ENCODE peak calls at places on chromosomes 11 and 22, in five cellular contexts. One of them, this sample, is unnamed.

GRCh38 chr11:12140186-12140938 is 30.0 kb downstream of the MICAL2 start:
- DNase-seq in mesothelial cell of epicardium: no peak
- DNase-seq in stimulated activated CD8-positive, alpha-beta memory T cell treated with anti-CD3 and anti-CD28 coated beads, Interleukin-4, amount 100 ng/mL, for 1 hour: no peak
- DNase-seq in activated naive CD4-positive, alpha-beta T cell: no peak
- DNase-seq in activated T-helper 1 cell treated with anti-CD3 and anti-CD28 coated beads, Interleukin-12 subunit alpha, Interleukin-12 subunit beta, Interleukin-2, Interleukin-4 antibody, amounts not matched to agents 30 ng/mL and 10 ng/mL and 1 ng/mL, durations not matched to agents 14 hours and 24 hours and 36 hours: no peak
- DNase-seq in this sample: no peak

GRCh38 chr11:130061017-130061416 is 8.7 kb upstream of the APLP2 start:
- DNase-seq in stimulated activated CD8-positive, alpha-beta memory T cell treated with anti-CD3 and anti-CD28 coated beads, Interleukin-4, amount 100 ng/mL, for 1 hour: no peak
- DNase-seq in activated naive CD4-positive, alpha-beta T cell: no peak
- DNase-seq in activated T-helper 1 cell treated with anti-CD3 and anti-CD28 coated beads, Interleukin-12 subunit alpha, Interleukin-12 subunit beta, Interleukin-2, Interleukin-4 antibody, amounts not matched to agents 30 ng/mL and 10 ng/mL and 1 ng/mL, durations not matched to agents 14 hours and 24 hours and 36 hours: no peak
- DNase-seq in mesothelial cell of epicardium: no peak
- DNase-seq in this sample: no peak

GRCh38 chr11:130653838-130654601 is 205.6 kb downstream of the ADAMTS15 start:
- DNase-seq in mesothelial cell of epicardium: no peak
- DNase-seq in stimulated activated CD8-positive, alpha-beta memory T cell treated with anti-CD3 and anti-CD28 coated beads, Interleukin-4, amount 100 ng/mL, for 1 hour: no peak
- DNase-seq in activated naive CD4-positive, alpha-beta T cell: no peak
- DNase-seq in activated T-helper 1 cell treated with anti-CD3 and anti-CD28 coated beads, Interleukin-12 subunit alpha, Interleukin-12 subunit beta, Interleukin-2, Interleukin-4 antibody, amounts not matched to agents 30 ng/mL and 10 ng/mL and 1 ng/mL, durations not matched to agents 14 hours and 24 hours and 36 hours: no peak
- DNase-seq in this sample: no peak

GRCh38 chr11:89420981-89421380 is 70.2 kb downstream of the NOX4 start:
- DNase-seq in mesothelial cell of epicardium: no peak
- DNase-seq in activated naive CD4-positive, alpha-beta T cell: no peak
- DNase-seq in stimulated activated CD8-positive, alpha-beta memory T cell treated with anti-CD3 and anti-CD28 coated beads, Interleukin-4, amount 100 ng/mL, for 1 hour: no peak
- DNase-seq in activated T-helper 1 cell treated with anti-CD3 and anti-CD28 coated beads, Interleukin-12 subunit alpha, Interleukin-12 subunit beta, Interleukin-2, Interleukin-4 antibody, amounts not matched to agents 30 ng/mL and 10 ng/mL and 1 ng/mL, durations not matched to agents 14 hours and 24 hours and 36 hours: no peak
- DNase-seq in this sample: no peak

GRCh38 chr11:12693485-12694181 is 19.4 kb downstream of the TEAD1 start:
- DNase-seq in mesothelial cell of epicardium: no peak
- DNase-seq in activated naive CD4-positive, alpha-beta T cell: no peak
- DNase-seq in activated T-helper 1 cell treated with anti-CD3 and anti-CD28 coated beads, Interleukin-12 subunit alpha, Interleukin-12 subunit beta, Interleukin-2, Interleukin-4 antibody, amounts not matched to agents 30 ng/mL and 10 ng/mL and 1 ng/mL, durations not matched to agents 14 hours and 24 hours and 36 hours: no peak
- DNase-seq in stimulated activated CD8-positive, alpha-beta memory T cell treated with anti-CD3 and anti-CD28 coated beads, Interleukin-4, amount 100 ng/mL, for 1 hour: no peak
- DNase-seq in this sample: no peak

GRCh38 chr11:130815921-130816320 is 100.4 kb downstream of the SNX19 start:
- DNase-seq in mesothelial cell of epicardium: no peak
- DNase-seq in activated naive CD4-positive, alpha-beta T cell: no peak
- DNase-seq in activated T-helper 1 cell treated with anti-CD3 and anti-CD28 coated beads, Interleukin-12 subunit alpha, Interleukin-12 subunit beta, Interleukin-2, Interleukin-4 antibody, amounts not matched to agents 30 ng/mL and 10 ng/mL and 1 ng/mL, durations not matched to agents 14 hours and 24 hours and 36 hours: no peak
- DNase-seq in stimulated activated CD8-positive, alpha-beta memory T cell treated with anti-CD3 and anti-CD28 coated beads, Interleukin-4, amount 100 ng/mL, for 1 hour: no peak
- DNase-seq in this sample: no peak

GRCh38 chr11:66415423-66415822 is 5.4 kb upstream of the NPAS4 start:
- DNase-seq in mesothelial cell of epicardium: no peak
- DNase-seq in activated naive CD4-positive, alpha-beta T cell: no peak
- DNase-seq in stimulated activated CD8-positive, alpha-beta memory T cell treated with anti-CD3 and anti-CD28 coated beads, Interleukin-4, amount 100 ng/mL, for 1 hour: no peak
- DNase-seq in activated T-helper 1 cell treated with anti-CD3 and anti-CD28 coated beads, Interleukin-12 subunit alpha, Interleukin-12 subunit beta, Interleukin-2, Interleukin-4 antibody, amounts not matched to agents 30 ng/mL and 10 ng/mL and 1 ng/mL, durations not matched to agents 14 hours and 24 hours and 36 hours: no peak
- DNase-seq in this sample: no peak

GRCh38 chr11:203945-204586 is 3.1 kb downstream of the BET1L start:
- DNase-seq in activated naive CD4-positive, alpha-beta T cell: no peak
- DNase-seq in stimulated activated CD8-positive, alpha-beta memory T cell treated with anti-CD3 and anti-CD28 coated beads, Interleukin-4, amount 100 ng/mL, for 1 hour: no peak
- DNase-seq in activated T-helper 1 cell treated with anti-CD3 and anti-CD28 coated beads, Interleukin-12 subunit alpha, Interleukin-12 subunit beta, Interleukin-2, Interleukin-4 antibody, amounts not matched to agents 30 ng/mL and 10 ng/mL and 1 ng/mL, durations not matched to agents 14 hours and 24 hours and 36 hours: no peak
- DNase-seq in mesothelial cell of epicardium: no peak
- DNase-seq in this sample: peak

GRCh38 chr11:1122356-1123002 is 35.3 kb upstream of the MUC5AC start:
- DNase-seq in activated naive CD4-positive, alpha-beta T cell: no peak
- DNase-seq in mesothelial cell of epicardium: no peak
- DNase-seq in stimulated activated CD8-positive, alpha-beta memory T cell treated with anti-CD3 and anti-CD28 coated beads, Interleukin-4, amount 100 ng/mL, for 1 hour: no peak
- DNase-seq in activated T-helper 1 cell treated with anti-CD3 and anti-CD28 coated beads, Interleukin-12 subunit alpha, Interleukin-12 subunit beta, Interleukin-2, Interleukin-4 antibody, amounts not matched to agents 30 ng/mL and 10 ng/mL and 1 ng/mL, durations not matched to agents 14 hours and 24 hours and 36 hours: no peak
- DNase-seq in this sample: no peak

GRCh38 chr11:62954478-62954877 is 30.3 kb downstream of the SLC22A6 start:
- DNase-seq in activated naive CD4-positive, alpha-beta T cell: no peak
- DNase-seq in mesothelial cell of epicardium: no peak
- DNase-seq in stimulated activated CD8-positive, alpha-beta memory T cell treated with anti-CD3 and anti-CD28 coated beads, Interleukin-4, amount 100 ng/mL, for 1 hour: no peak
- DNase-seq in activated T-helper 1 cell treated with anti-CD3 and anti-CD28 coated beads, Interleukin-12 subunit alpha, Interleukin-12 subunit beta, Interleukin-2, Interleukin-4 antibody, amounts not matched to agents 30 ng/mL and 10 ng/mL and 1 ng/mL, durations not matched to agents 14 hours and 24 hours and 36 hours: no peak
- DNase-seq in this sample: no peak

GRCh38 chr22:47439643-47440265 is 677.3 kb downstream of the TBC1D22A start:
- DNase-seq in stimulated activated CD8-positive, alpha-beta memory T cell treated with anti-CD3 and anti-CD28 coated beads, Interleukin-4, amount 100 ng/mL, for 1 hour: no peak
- DNase-seq in activated naive CD4-positive, alpha-beta T cell: no peak
- DNase-seq in mesothelial cell of epicardium: no peak
- DNase-seq in activated T-helper 1 cell treated with anti-CD3 and anti-CD28 coated beads, Interleukin-12 subunit alpha, Interleukin-12 subunit beta, Interleukin-2, Interleukin-4 antibody, amounts not matched to agents 30 ng/mL and 10 ng/mL and 1 ng/mL, durations not matched to agents 14 hours and 24 hours and 36 hours: no peak
- DNase-seq in this sample: no peak

GRCh38 chr22:38870791-38871359 is 1.1 kb downstream of the CBX6 start:
- DNase-seq in activated naive CD4-positive, alpha-beta T cell: no peak
- DNase-seq in stimulated activated CD8-positive, alpha-beta memory T cell treated with anti-CD3 and anti-CD28 coated beads, Interleukin-4, amount 100 ng/mL, for 1 hour: no peak
- DNase-seq in activated T-helper 1 cell treated with anti-CD3 and anti-CD28 coated beads, Interleukin-12 subunit alpha, Interleukin-12 subunit beta, Interleukin-2, Interleukin-4 antibody, amounts not matched to agents 30 ng/mL and 10 ng/mL and 1 ng/mL, durations not matched to agents 14 hours and 24 hours and 36 hours: no peak
- DNase-seq in mesothelial cell of epicardium: no peak
- DNase-seq in this sample: no peak

GRCh38 chr11:111019931-111020381 is 225.6 kb upstream of the POU2AF2 start:
- DNase-seq in mesothelial cell of epicardium: no peak
- DNase-seq in activated T-helper 1 cell treated with anti-CD3 and anti-CD28 coated beads, Interleukin-12 subunit alpha, Interleukin-12 subunit beta, Interleukin-2, Interleukin-4 antibody, amounts not matched to agents 30 ng/mL and 10 ng/mL and 1 ng/mL, durations not matched to agents 14 hours and 24 hours and 36 hours: no peak
- DNase-seq in stimulated activated CD8-positive, alpha-beta memory T cell treated with anti-CD3 and anti-CD28 coated beads, Interleukin-4, amount 100 ng/mL, for 1 hour: no peak
- DNase-seq in activated naive CD4-positive, alpha-beta T cell: no peak
- DNase-seq in this sample: no peak

GRCh38 chr22:50603511-50604255 is 3.1 kb downstream of the MAPK8IP2 start:
- DNase-seq in activated naive CD4-positive, alpha-beta T cell: no peak
- DNase-seq in stimulated activated CD8-positive, alpha-beta memory T cell treated with anti-CD3 and anti-CD28 coated beads, Interleukin-4, amount 100 ng/mL, for 1 hour: no peak
- DNase-seq in mesothelial cell of epicardium: no peak
- DNase-seq in activated T-helper 1 cell treated with anti-CD3 and anti-CD28 coated beads, Interleukin-12 subunit alpha, Interleukin-12 subunit beta, Interleukin-2, Interleukin-4 antibody, amounts not matched to agents 30 ng/mL and 10 ng/mL and 1 ng/mL, durations not matched to agents 14 hours and 24 hours and 36 hours: no peak
- DNase-seq in this sample: no peak

GRCh38 chr11:109739374-109739773 is 317.4 kb downstream of the C11orf87 start:
- DNase-seq in activated naive CD4-positive, alpha-beta T cell: no peak
- DNase-seq in activated T-helper 1 cell treated with anti-CD3 and anti-CD28 coated beads, Interleukin-12 subunit alpha, Interleukin-12 subunit beta, Interleukin-2, Interleukin-4 antibody, amounts not matched to agents 30 ng/mL and 10 ng/mL and 1 ng/mL, durations not matched to agents 14 hours and 24 hours and 36 hours: no peak
- DNase-seq in stimulated activated CD8-positive, alpha-beta memory T cell treated with anti-CD3 and anti-CD28 coated beads, Interleukin-4, amount 100 ng/mL, for 1 hour: no peak
- DNase-seq in mesothelial cell of epicardium: no peak
- DNase-seq in this sample: no peak

GRCh38 chr22:23155831-23156230 is 10.6 kb downstream of the RAB36 start:
- DNase-seq in mesothelial cell of epicardium: no peak
- DNase-seq in activated naive CD4-positive, alpha-beta T cell: no peak
- DNase-seq in stimulated activated CD8-positive, alpha-beta memory T cell treated with anti-CD3 and anti-CD28 coated beads, Interleukin-4, amount 100 ng/mL, for 1 hour: no peak
- DNase-seq in activated T-helper 1 cell treated with anti-CD3 and anti-CD28 coated beads, Interleukin-12 subunit alpha, Interleukin-12 subunit beta, Interleukin-2, Interleukin-4 antibody, amounts not matched to agents 30 ng/mL and 10 ng/mL and 1 ng/mL, durations not matched to agents 14 hours and 24 hours and 36 hours: no peak
- DNase-seq in this sample: no peak

GRCh38 chr11:61546663-61547062 is 34.2 kb downstream of the SYT7 start:
- DNase-seq in activated naive CD4-positive, alpha-beta T cell: no peak
- DNase-seq in mesothelial cell of epicardium: no peak
- DNase-seq in stimulated activated CD8-positive, alpha-beta memory T cell treated with anti-CD3 and anti-CD28 coated beads, Interleukin-4, amount 100 ng/mL, for 1 hour: no peak
- DNase-seq in activated T-helper 1 cell treated with anti-CD3 and anti-CD28 coated beads, Interleukin-12 subunit alpha, Interleukin-12 subunit beta, Interleukin-2, Interleukin-4 antibody, amounts not matched to agents 30 ng/mL and 10 ng/mL and 1 ng/mL, durations not matched to agents 14 hours and 24 hours and 36 hours: no peak
- DNase-seq in this sample: no peak

GRCh38 chr22:46451741-46452140 is 85.7 kb downstream of the CELSR1 start:
- DNase-seq in activated naive CD4-positive, alpha-beta T cell: no peak
- DNase-seq in stimulated activated CD8-positive, alpha-beta memory T cell treated with anti-CD3 and anti-CD28 coated beads, Interleukin-4, amount 100 ng/mL, for 1 hour: no peak
- DNase-seq in mesothelial cell of epicardium: no peak
- DNase-seq in activated T-helper 1 cell treated with anti-CD3 and anti-CD28 coated beads, Interleukin-12 subunit alpha, Interleukin-12 subunit beta, Interleukin-2, Interleukin-4 antibody, amounts not matched to agents 30 ng/mL and 10 ng/mL and 1 ng/mL, durations not matched to agents 14 hours and 24 hours and 36 hours: no peak
- DNase-seq in this sample: no peak

GRCh38 chr11:77347962-77348361 is 46.5 kb upstream of the GDPD4 start:
- DNase-seq in activated naive CD4-positive, alpha-beta T cell: no peak
- DNase-seq in stimulated activated CD8-positive, alpha-beta memory T cell treated with anti-CD3 and anti-CD28 coated beads, Interleukin-4, amount 100 ng/mL, for 1 hour: no peak
- DNase-seq in mesothelial cell of epicardium: no peak
- DNase-seq in activated T-helper 1 cell treated with anti-CD3 and anti-CD28 coated beads, Interleukin-12 subunit alpha, Interleukin-12 subunit beta, Interleukin-2, Interleukin-4 antibody, amounts not matched to agents 30 ng/mL and 10 ng/mL and 1 ng/mL, durations not matched to agents 14 hours and 24 hours and 36 hours: no peak
- DNase-seq in this sample: no peak

GRCh38 chr11:132312161-132312560 is 941.7 kb downstream of the NTM start:
- DNase-seq in stimulated activated CD8-positive, alpha-beta memory T cell treated with anti-CD3 and anti-CD28 coated beads, Interleukin-4, amount 100 ng/mL, for 1 hour: no peak
- DNase-seq in activated naive CD4-positive, alpha-beta T cell: no peak
- DNase-seq in mesothelial cell of epicardium: no peak
- DNase-seq in activated T-helper 1 cell treated with anti-CD3 and anti-CD28 coated beads, Interleukin-12 subunit alpha, Interleukin-12 subunit beta, Interleukin-2, Interleukin-4 antibody, amounts not matched to agents 30 ng/mL and 10 ng/mL and 1 ng/mL, durations not matched to agents 14 hours and 24 hours and 36 hours: no peak
- DNase-seq in this sample: no peak

GRCh38 chr11:111334495-111335123 is 36.3 kb downstream of the POU2AF3 start:
- DNase-seq in mesothelial cell of epicardium: no peak
- DNase-seq in stimulated activated CD8-positive, alpha-beta memory T cell treated with anti-CD3 and anti-CD28 coated beads, Interleukin-4, amount 100 ng/mL, for 1 hour: no peak
- DNase-seq in activated T-helper 1 cell treated with anti-CD3 and anti-CD28 coated beads, Interleukin-12 subunit alpha, Interleukin-12 subunit beta, Interleukin-2, Interleukin-4 antibody, amounts not matched to agents 30 ng/mL and 10 ng/mL and 1 ng/mL, durations not matched to agents 14 hours and 24 hours and 36 hours: no peak
- DNase-seq in activated naive CD4-positive, alpha-beta T cell: no peak
- DNase-seq in this sample: no peak

GRCh38 chr22:21937041-21937820 is 15.4 kb downstream of the PPM1F start:
- DNase-seq in activated T-helper 1 cell treated with anti-CD3 and anti-CD28 coated beads, Interleukin-12 subunit alpha, Interleukin-12 subunit beta, Interleukin-2, Interleukin-4 antibody, amounts not matched to agents 30 ng/mL and 10 ng/mL and 1 ng/mL, durations not matched to agents 14 hours and 24 hours and 36 hours: no peak
- DNase-seq in stimulated activated CD8-positive, alpha-beta memory T cell treated with anti-CD3 and anti-CD28 coated beads, Interleukin-4, amount 100 ng/mL, for 1 hour: no peak
- DNase-seq in mesothelial cell of epicardium: no peak
- DNase-seq in activated naive CD4-positive, alpha-beta T cell: no peak
- DNase-seq in this sample: no peak

GRCh38 chr11:73553266-73553665 is 44.6 kb downstream of the FAM168A start:
- DNase-seq in activated naive CD4-positive, alpha-beta T cell: no peak
- DNase-seq in activated T-helper 1 cell treated with anti-CD3 and anti-CD28 coated beads, Interleukin-12 subunit alpha, Interleukin-12 subunit beta, Interleukin-2, Interleukin-4 antibody, amounts not matched to agents 30 ng/mL and 10 ng/mL and 1 ng/mL, durations not matched to agents 14 hours and 24 hours and 36 hours: no peak
- DNase-seq in stimulated activated CD8-positive, alpha-beta memory T cell treated with anti-CD3 and anti-CD28 coated beads, Interleukin-4, amount 100 ng/mL, for 1 hour: no peak
- DNase-seq in mesothelial cell of epicardium: no peak
- DNase-seq in this sample: no peak

GRCh38 chr22:28112548-28113043 is 193.5 kb upstream of the PITPNB start:
- DNase-seq in mesothelial cell of epicardium: peak
- DNase-seq in stimulated activated CD8-positive, alpha-beta memory T cell treated with anti-CD3 and anti-CD28 coated beads, Interleukin-4, amount 100 ng/mL, for 1 hour: no peak
- DNase-seq in activated T-helper 1 cell treated with anti-CD3 and anti-CD28 coated beads, Interleukin-12 subunit alpha, Interleukin-12 subunit beta, Interleukin-2, Interleukin-4 antibody, amounts not matched to agents 30 ng/mL and 10 ng/mL and 1 ng/mL, durations not matched to agents 14 hours and 24 hours and 36 hours: no peak
- DNase-seq in activated naive CD4-positive, alpha-beta T cell: no peak
- DNase-seq in this sample: no peak

GRCh38 chr22:49481651-49482399 is 345.8 kb downstream of the BRD1 start:
- DNase-seq in activated naive CD4-positive, alpha-beta T cell: no peak
- DNase-seq in activated T-helper 1 cell treated with anti-CD3 and anti-CD28 coated beads, Interleukin-12 subunit alpha, Interleukin-12 subunit beta, Interleukin-2, Interleukin-4 antibody, amounts not matched to agents 30 ng/mL and 10 ng/mL and 1 ng/mL, durations not matched to agents 14 hours and 24 hours and 36 hours: no peak
- DNase-seq in mesothelial cell of epicardium: no peak
- DNase-seq in stimulated activated CD8-positive, alpha-beta memory T cell treated with anti-CD3 and anti-CD28 coated beads, Interleukin-4, amount 100 ng/mL, for 1 hour: no peak
- DNase-seq in this sample: no peak

GRCh38 chr22:42595434-42595833 is 19.2 kb downstream of the POLDIP3 start:
- DNase-seq in mesothelial cell of epicardium: no peak
- DNase-seq in stimulated activated CD8-positive, alpha-beta memory T cell treated with anti-CD3 and anti-CD28 coated beads, Interleukin-4, amount 100 ng/mL, for 1 hour: no peak
- DNase-seq in activated naive CD4-positive, alpha-beta T cell: no peak
- DNase-seq in activated T-helper 1 cell treated with anti-CD3 and anti-CD28 coated beads, Interleukin-12 subunit alpha, Interleukin-12 subunit beta, Interleukin-2, Interleukin-4 antibody, amounts not matched to agents 30 ng/mL and 10 ng/mL and 1 ng/mL, durations not matched to agents 14 hours and 24 hours and 36 hours: no peak
- DNase-seq in this sample: no peak

GRCh38 chr22:25940479-25940878 is 198.5 kb downstream of the MYO18B start:
- DNase-seq in mesothelial cell of epicardium: no peak
- DNase-seq in stimulated activated CD8-positive, alpha-beta memory T cell treated with anti-CD3 and anti-CD28 coated beads, Interleukin-4, amount 100 ng/mL, for 1 hour: no peak
- DNase-seq in activated naive CD4-positive, alpha-beta T cell: no peak
- DNase-seq in activated T-helper 1 cell treated with anti-CD3 and anti-CD28 coated beads, Interleukin-12 subunit alpha, Interleukin-12 subunit beta, Interleukin-2, Interleukin-4 antibody, amounts not matched to agents 30 ng/mL and 10 ng/mL and 1 ng/mL, durations not matched to agents 14 hours and 24 hours and 36 hours: no peak
- DNase-seq in this sample: no peak

GRCh38 chr22:49966041-49966715 is 5.6 kb downstream of the PIM3 start:
- DNase-seq in stimulated activated CD8-positive, alpha-beta memory T cell treated with anti-CD3 and anti-CD28 coated beads, Interleukin-4, amount 100 ng/mL, for 1 hour: no peak
- DNase-seq in activated naive CD4-positive, alpha-beta T cell: no peak
- DNase-seq in mesothelial cell of epicardium: no peak
- DNase-seq in activated T-helper 1 cell treated with anti-CD3 and anti-CD28 coated beads, Interleukin-12 subunit alpha, Interleukin-12 subunit beta, Interleukin-2, Interleukin-4 antibody, amounts not matched to agents 30 ng/mL and 10 ng/mL and 1 ng/mL, durations not matched to agents 14 hours and 24 hours and 36 hours: no peak
- DNase-seq in this sample: peak

GRCh38 chr11:83971063-83971462 is 684.9 kb upstream of the CCDC90B start:
- DNase-seq in mesothelial cell of epicardium: no peak
- DNase-seq in activated naive CD4-positive, alpha-beta T cell: no peak
- DNase-seq in activated T-helper 1 cell treated with anti-CD3 and anti-CD28 coated beads, Interleukin-12 subunit alpha, Interleukin-12 subunit beta, Interleukin-2, Interleukin-4 antibody, amounts not matched to agents 30 ng/mL and 10 ng/mL and 1 ng/mL, durations not matched to agents 14 hours and 24 hours and 36 hours: no peak
- DNase-seq in stimulated activated CD8-positive, alpha-beta memory T cell treated with anti-CD3 and anti-CD28 coated beads, Interleukin-4, amount 100 ng/mL, for 1 hour: no peak
- DNase-seq in this sample: no peak

GRCh38 chr11:89495951-89496350 is 4.8 kb upstream of the NOX4 start:
- DNase-seq in stimulated activated CD8-positive, alpha-beta memory T cell treated with anti-CD3 and anti-CD28 coated beads, Interleukin-4, amount 100 ng/mL, for 1 hour: no peak
- DNase-seq in activated T-helper 1 cell treated with anti-CD3 and anti-CD28 coated beads, Interleukin-12 subunit alpha, Interleukin-12 subunit beta, Interleukin-2, Interleukin-4 antibody, amounts not matched to agents 30 ng/mL and 10 ng/mL and 1 ng/mL, durations not matched to agents 14 hours and 24 hours and 36 hours: no peak
- DNase-seq in activated naive CD4-positive, alpha-beta T cell: no peak
- DNase-seq in mesothelial cell of epicardium: no peak
- DNase-seq in this sample: no peak

GRCh38 chr11:64080390-64080789 is 44.7 kb downstream of the FLRT1 start:
- DNase-seq in mesothelial cell of epicardium: no peak
- DNase-seq in activated T-helper 1 cell treated with anti-CD3 and anti-CD28 coated beads, Interleukin-12 subunit alpha, Interleukin-12 subunit beta, Interleukin-2, Interleukin-4 antibody, amounts not matched to agents 30 ng/mL and 10 ng/mL and 1 ng/mL, durations not matched to agents 14 hours and 24 hours and 36 hours: no peak
- DNase-seq in activated naive CD4-positive, alpha-beta T cell: no peak
- DNase-seq in stimulated activated CD8-positive, alpha-beta memory T cell treated with anti-CD3 and anti-CD28 coated beads, Interleukin-4, amount 100 ng/mL, for 1 hour: no peak
- DNase-seq in this sample: no peak

GRCh38 chr22:43625242-43625641 is 186.9 kb downstream of the EFCAB6 start:
- DNase-seq in mesothelial cell of epicardium: no peak
- DNase-seq in activated naive CD4-positive, alpha-beta T cell: no peak
- DNase-seq in stimulated activated CD8-positive, alpha-beta memory T cell treated with anti-CD3 and anti-CD28 coated beads, Interleukin-4, amount 100 ng/mL, for 1 hour: no peak
- DNase-seq in activated T-helper 1 cell treated with anti-CD3 and anti-CD28 coated beads, Interleukin-12 subunit alpha, Interleukin-12 subunit beta, Interleukin-2, Interleukin-4 antibody, amounts not matched to agents 30 ng/mL and 10 ng/mL and 1 ng/mL, durations not matched to agents 14 hours and 24 hours and 36 hours: no peak
- DNase-seq in this sample: no peak

GRCh38 chr11:74069146-74070046 is 60.5 kb upstream of the UCP3 start:
- DNase-seq in mesothelial cell of epicardium: no peak
- DNase-seq in activated naive CD4-positive, alpha-beta T cell: no peak
- DNase-seq in stimulated activated CD8-positive, alpha-beta memory T cell treated with anti-CD3 and anti-CD28 coated beads, Interleukin-4, amount 100 ng/mL, for 1 hour: no peak
- DNase-seq in activated T-helper 1 cell treated with anti-CD3 and anti-CD28 coated beads, Interleukin-12 subunit alpha, Interleukin-12 subunit beta, Interleukin-2, Interleukin-4 antibody, amounts not matched to agents 30 ng/mL and 10 ng/mL and 1 ng/mL, durations not matched to agents 14 hours and 24 hours and 36 hours: no peak
- DNase-seq in this sample: no peak